ENCODE peak calls at places on chromosomes 11 and 22, in seven cellular contexts. One of them, this sample, is unnamed.

GRCh38 chr22:20422965-20423635 is 14.5 kb downstream of the SCARF2 start:
- DNase-seq in activated naive CD4-positive, alpha-beta T cell: no peak
- DNase-seq in hypothalamus: peak; percentile 60
- DNase-seq in stimulated activated CD8-positive, alpha-beta memory T cell treated with anti-CD3 and anti-CD28 coated beads, Interleukin-15, amount 100 ng/mL, for 1 hour: no peak
- DNase-seq in ACHN: no peak
- DNase-seq in head of caudate nucleus: peak; percentile 92
- DNase-seq in activated naive CD8-positive, alpha-beta T cell treated with anti-CD3 and anti-CD28 coated beads, Interleukin-2, amount 50 U/mL, for 24 hours: no peak
- DNase-seq in this sample: no peak

GRCh38 chr11:9527481-9528140 is 45.9 kb upstream of the WEE1 start:
- DNase-seq in activated naive CD4-positive, alpha-beta T cell: no peak
- DNase-seq in hypothalamus: no peak
- DNase-seq in stimulated activated CD8-positive, alpha-beta memory T cell treated with anti-CD3 and anti-CD28 coated beads, Interleukin-15, amount 100 ng/mL, for 1 hour: no peak
- DNase-seq in ACHN: no peak
- DNase-seq in head of caudate nucleus: no peak
- DNase-seq in activated naive CD8-positive, alpha-beta T cell treated with anti-CD3 and anti-CD28 coated beads, Interleukin-2, amount 50 U/mL, for 24 hours: no peak
- DNase-seq in this sample: no peak

GRCh38 chr11:9821008-9821752 is 157.3 kb downstream of the SWAP70 start:
- DNase-seq in activated naive CD4-positive, alpha-beta T cell: no peak
- DNase-seq in hypothalamus: no peak
- DNase-seq in stimulated activated CD8-positive, alpha-beta memory T cell treated with anti-CD3 and anti-CD28 coated beads, Interleukin-15, amount 100 ng/mL, for 1 hour: no peak
- DNase-seq in ACHN: no peak
- DNase-seq in head of caudate nucleus: no peak
- DNase-seq in activated naive CD8-positive, alpha-beta T cell treated with anti-CD3 and anti-CD28 coated beads, Interleukin-2, amount 50 U/mL, for 24 hours: no peak
- DNase-seq in this sample: no peak

GRCh38 chr22:46846154-46846831 is 83.8 kb downstream of the TBC1D22A start:
- DNase-seq in activated naive CD4-positive, alpha-beta T cell: no peak
- DNase-seq in hypothalamus: no peak
- DNase-seq in stimulated activated CD8-positive, alpha-beta memory T cell treated with anti-CD3 and anti-CD28 coated beads, Interleukin-15, amount 100 ng/mL, for 1 hour: no peak
- DNase-seq in ACHN: no peak
- DNase-seq in head of caudate nucleus: no peak
- DNase-seq in activated naive CD8-positive, alpha-beta T cell treated with anti-CD3 and anti-CD28 coated beads, Interleukin-2, amount 50 U/mL, for 24 hours: peak; percentile 12
- DNase-seq in this sample: no peak

GRCh38 chr11:16154715-16155396 is 201.5 kb downstream of the SOX6 start:
- DNase-seq in activated naive CD4-positive, alpha-beta T cell: no peak
- DNase-seq in hypothalamus: no peak
- DNase-seq in stimulated activated CD8-positive, alpha-beta memory T cell treated with anti-CD3 and anti-CD28 coated beads, Interleukin-15, amount 100 ng/mL, for 1 hour: no peak
- DNase-seq in ACHN: peak; percentile 61
- DNase-seq in head of caudate nucleus: no peak
- DNase-seq in activated naive CD8-positive, alpha-beta T cell treated with anti-CD3 and anti-CD28 coated beads, Interleukin-2, amount 50 U/mL, for 24 hours: no peak
- DNase-seq in this sample: peak; percentile 7

GRCh38 chr11:74278721-74279148 is 32.7 kb downstream of the P4HA3 start:
- DNase-seq in activated naive CD4-positive, alpha-beta T cell: no peak
- DNase-seq in hypothalamus: no peak
- DNase-seq in stimulated activated CD8-positive, alpha-beta memory T cell treated with anti-CD3 and anti-CD28 coated beads, Interleukin-15, amount 100 ng/mL, for 1 hour: no peak
- DNase-seq in ACHN: peak; percentile 62
- DNase-seq in head of caudate nucleus: no peak
- DNase-seq in activated naive CD8-positive, alpha-beta T cell treated with anti-CD3 and anti-CD28 coated beads, Interleukin-2, amount 50 U/mL, for 24 hours: no peak
- DNase-seq in this sample: no peak

GRCh38 chr22:31248138-31248745 is 36.1 kb downstream of the LIMK2 start:
- DNase-seq in activated naive CD4-positive, alpha-beta T cell: peak; percentile 53
- DNase-seq in hypothalamus: peak; percentile 41
- DNase-seq in stimulated activated CD8-positive, alpha-beta memory T cell treated with anti-CD3 and anti-CD28 coated beads, Interleukin-15, amount 100 ng/mL, for 1 hour: peak; percentile 37
- DNase-seq in ACHN: peak; percentile 84
- DNase-seq in head of caudate nucleus: peak; percentile 80
- DNase-seq in activated naive CD8-positive, alpha-beta T cell treated with anti-CD3 and anti-CD28 coated beads, Interleukin-2, amount 50 U/mL, for 24 hours: peak; percentile 42
- DNase-seq in this sample: no peak

GRCh38 chr11:121237686-121238658 is 54.6 kb upstream of the SC5D start:
- DNase-seq in activated naive CD4-positive, alpha-beta T cell: no peak
- DNase-seq in hypothalamus: no peak
- DNase-seq in stimulated activated CD8-positive, alpha-beta memory T cell treated with anti-CD3 and anti-CD28 coated beads, Interleukin-15, amount 100 ng/mL, for 1 hour: no peak
- DNase-seq in ACHN: no peak
- DNase-seq in head of caudate nucleus: no peak
- DNase-seq in activated naive CD8-positive, alpha-beta T cell treated with anti-CD3 and anti-CD28 coated beads, Interleukin-2, amount 50 U/mL, for 24 hours: no peak
- DNase-seq in this sample: no peak

GRCh38 chr22:49345896-49346295 is 481.8 kb downstream of the BRD1 start:
- DNase-seq in activated naive CD4-positive, alpha-beta T cell: no peak
- DNase-seq in hypothalamus: no peak
- DNase-seq in stimulated activated CD8-positive, alpha-beta memory T cell treated with anti-CD3 and anti-CD28 coated beads, Interleukin-15, amount 100 ng/mL, for 1 hour: no peak
- DNase-seq in ACHN: no peak
- DNase-seq in head of caudate nucleus: no peak
- DNase-seq in activated naive CD8-positive, alpha-beta T cell treated with anti-CD3 and anti-CD28 coated beads, Interleukin-2, amount 50 U/mL, for 24 hours: no peak
- DNase-seq in this sample: no peak

GRCh38 chr11:128266893-128267292 is 320.5 kb downstream of the ETS1 start:
- DNase-seq in activated naive CD4-positive, alpha-beta T cell: no peak
- DNase-seq in hypothalamus: no peak
- DNase-seq in stimulated activated CD8-positive, alpha-beta memory T cell treated with anti-CD3 and anti-CD28 coated beads, Interleukin-15, amount 100 ng/mL, for 1 hour: no peak
- DNase-seq in ACHN: no peak
- DNase-seq in head of caudate nucleus: no peak
- DNase-seq in activated naive CD8-positive, alpha-beta T cell treated with anti-CD3 and anti-CD28 coated beads, Interleukin-2, amount 50 U/mL, for 24 hours: no peak
- DNase-seq in this sample: no peak

GRCh38 chr11:67506426-67507032 is 1.4 kb upstream of the PITPNM1 start:
- DNase-seq in activated naive CD4-positive, alpha-beta T cell: no peak
- DNase-seq in hypothalamus: no peak
- DNase-seq in stimulated activated CD8-positive, alpha-beta memory T cell treated with anti-CD3 and anti-CD28 coated beads, Interleukin-15, amount 100 ng/mL, for 1 hour: no peak
- DNase-seq in ACHN: no peak
- DNase-seq in head of caudate nucleus: no peak
- DNase-seq in activated naive CD8-positive, alpha-beta T cell treated with anti-CD3 and anti-CD28 coated beads, Interleukin-2, amount 50 U/mL, for 24 hours: no peak
- DNase-seq in this sample: no peak

GRCh38 chr11:43358670-43359431 is at the start of gene TTC17:
- DNase-seq in activated naive CD4-positive, alpha-beta T cell: peak; percentile 86
- DNase-seq in hypothalamus: peak; percentile 88
- DNase-seq in stimulated activated CD8-positive, alpha-beta memory T cell treated with anti-CD3 and anti-CD28 coated beads, Interleukin-15, amount 100 ng/mL, for 1 hour: peak; percentile 85
- DNase-seq in ACHN: peak; percentile 91
- DNase-seq in head of caudate nucleus: peak; percentile 96
- DNase-seq in activated naive CD8-positive, alpha-beta T cell treated with anti-CD3 and anti-CD28 coated beads, Interleukin-2, amount 50 U/mL, for 24 hours: peak; percentile 94
- DNase-seq in this sample: peak; percentile 69

GRCh38 chr11:2549491-2549875 is 104.7 kb downstream of the KCNQ1 start:
- DNase-seq in activated naive CD4-positive, alpha-beta T cell: no peak
- DNase-seq in hypothalamus: no peak
- DNase-seq in stimulated activated CD8-positive, alpha-beta memory T cell treated with anti-CD3 and anti-CD28 coated beads, Interleukin-15, amount 100 ng/mL, for 1 hour: no peak
- DNase-seq in ACHN: no peak
- DNase-seq in head of caudate nucleus: no peak
- DNase-seq in activated naive CD8-positive, alpha-beta T cell treated with anti-CD3 and anti-CD28 coated beads, Interleukin-2, amount 50 U/mL, for 24 hours: no peak
- DNase-seq in this sample: no peak

GRCh38 chr11:11672764-11673163 is 51.0 kb upstream of the GALNT18 start:
- DNase-seq in activated naive CD4-positive, alpha-beta T cell: no peak
- DNase-seq in hypothalamus: no peak
- DNase-seq in stimulated activated CD8-positive, alpha-beta memory T cell treated with anti-CD3 and anti-CD28 coated beads, Interleukin-15, amount 100 ng/mL, for 1 hour: no peak
- DNase-seq in ACHN: no peak
- DNase-seq in head of caudate nucleus: peak; percentile 77
- DNase-seq in activated naive CD8-positive, alpha-beta T cell treated with anti-CD3 and anti-CD28 coated beads, Interleukin-2, amount 50 U/mL, for 24 hours: no peak
- DNase-seq in this sample: no peak

GRCh38 chr11:130434521-130435223 is 6.3 kb upstream of the ADAMTS8 start:
- DNase-seq in activated naive CD4-positive, alpha-beta T cell: peak; percentile 12
- DNase-seq in hypothalamus: peak; percentile 52
- DNase-seq in stimulated activated CD8-positive, alpha-beta memory T cell treated with anti-CD3 and anti-CD28 coated beads, Interleukin-15, amount 100 ng/mL, for 1 hour: peak; percentile 37
- DNase-seq in ACHN: peak; percentile 73
- DNase-seq in head of caudate nucleus: peak; percentile 86
- DNase-seq in activated naive CD8-positive, alpha-beta T cell treated with anti-CD3 and anti-CD28 coated beads, Interleukin-2, amount 50 U/mL, for 24 hours: peak; percentile 64
- DNase-seq in this sample: no peak

GRCh38 chr11:130435671-130436070 is 7.3 kb upstream of the ADAMTS8 start:
- DNase-seq in activated naive CD4-positive, alpha-beta T cell: no peak
- DNase-seq in hypothalamus: no peak
- DNase-seq in stimulated activated CD8-positive, alpha-beta memory T cell treated with anti-CD3 and anti-CD28 coated beads, Interleukin-15, amount 100 ng/mL, for 1 hour: no peak
- DNase-seq in ACHN: no peak
- DNase-seq in head of caudate nucleus: no peak
- DNase-seq in activated naive CD8-positive, alpha-beta T cell treated with anti-CD3 and anti-CD28 coated beads, Interleukin-2, amount 50 U/mL, for 24 hours: no peak
- DNase-seq in this sample: no peak

GRCh38 chr22:22094921-22095320 is 112.3 kb upstream of the TOP3B start:
- DNase-seq in activated naive CD4-positive, alpha-beta T cell: no peak
- DNase-seq in hypothalamus: no peak
- DNase-seq in stimulated activated CD8-positive, alpha-beta memory T cell treated with anti-CD3 and anti-CD28 coated beads, Interleukin-15, amount 100 ng/mL, for 1 hour: no peak
- DNase-seq in ACHN: no peak
- DNase-seq in head of caudate nucleus: no peak
- DNase-seq in activated naive CD8-positive, alpha-beta T cell treated with anti-CD3 and anti-CD28 coated beads, Interleukin-2, amount 50 U/mL, for 24 hours: no peak
- DNase-seq in this sample: no peak

GRCh38 chr22:36379593-36380361 is 8.0 kb downstream of the MYH9 start:
- DNase-seq in activated naive CD4-positive, alpha-beta T cell: peak; percentile 38
- DNase-seq in hypothalamus: no peak
- DNase-seq in stimulated activated CD8-positive, alpha-beta memory T cell treated with anti-CD3 and anti-CD28 coated beads, Interleukin-15, amount 100 ng/mL, for 1 hour: no peak
- DNase-seq in ACHN: peak; percentile 10
- DNase-seq in head of caudate nucleus: no peak
- DNase-seq in activated naive CD8-positive, alpha-beta T cell treated with anti-CD3 and anti-CD28 coated beads, Interleukin-2, amount 50 U/mL, for 24 hours: peak; percentile 40
- DNase-seq in this sample: no peak

GRCh38 chr11:73170140-73170539 is 28.0 kb upstream of the FCHSD2 start:
- DNase-seq in activated naive CD4-positive, alpha-beta T cell: no peak
- DNase-seq in hypothalamus: no peak
- DNase-seq in stimulated activated CD8-positive, alpha-beta memory T cell treated with anti-CD3 and anti-CD28 coated beads, Interleukin-15, amount 100 ng/mL, for 1 hour: no peak
- DNase-seq in ACHN: no peak
- DNase-seq in head of caudate nucleus: no peak
- DNase-seq in activated naive CD8-positive, alpha-beta T cell treated with anti-CD3 and anti-CD28 coated beads, Interleukin-2, amount 50 U/mL, for 24 hours: no peak
- DNase-seq in this sample: no peak

GRCh38 chr22:36327922-36328551 is 59.7 kb downstream of the MYH9 start:
- DNase-seq in activated naive CD4-positive, alpha-beta T cell: no peak
- DNase-seq in hypothalamus: no peak
- DNase-seq in stimulated activated CD8-positive, alpha-beta memory T cell treated with anti-CD3 and anti-CD28 coated beads, Interleukin-15, amount 100 ng/mL, for 1 hour: no peak
- DNase-seq in ACHN: no peak
- DNase-seq in head of caudate nucleus: no peak
- DNase-seq in activated naive CD8-positive, alpha-beta T cell treated with anti-CD3 and anti-CD28 coated beads, Interleukin-2, amount 50 U/mL, for 24 hours: no peak
- DNase-seq in this sample: no peak

GRCh38 chr22:39992088-39992826 is 2.5 kb upstream of the FAM83F start:
- DNase-seq in activated naive CD4-positive, alpha-beta T cell: no peak
- DNase-seq in hypothalamus: no peak
- DNase-seq in stimulated activated CD8-positive, alpha-beta memory T cell treated with anti-CD3 and anti-CD28 coated beads, Interleukin-15, amount 100 ng/mL, for 1 hour: no peak
- DNase-seq in ACHN: no peak
- DNase-seq in head of caudate nucleus: no peak
- DNase-seq in activated naive CD8-positive, alpha-beta T cell treated with anti-CD3 and anti-CD28 coated beads, Interleukin-2, amount 50 U/mL, for 24 hours: no peak
- DNase-seq in this sample: no peak

GRCh38 chr11:74057251-74058151 is 48.6 kb upstream of the UCP3 start:
- DNase-seq in activated naive CD4-positive, alpha-beta T cell: no peak
- DNase-seq in hypothalamus: no peak
- DNase-seq in stimulated activated CD8-positive, alpha-beta memory T cell treated with anti-CD3 and anti-CD28 coated beads, Interleukin-15, amount 100 ng/mL, for 1 hour: no peak
- DNase-seq in ACHN: no peak
- DNase-seq in head of caudate nucleus: no peak
- DNase-seq in activated naive CD8-positive, alpha-beta T cell treated with anti-CD3 and anti-CD28 coated beads, Interleukin-2, amount 50 U/mL, for 24 hours: no peak
- DNase-seq in this sample: no peak

GRCh38 chr11:204587-205109 is 2.6 kb downstream of the BET1L start:
- DNase-seq in activated naive CD4-positive, alpha-beta T cell: no peak
- DNase-seq in hypothalamus: no peak
- DNase-seq in stimulated activated CD8-positive, alpha-beta memory T cell treated with anti-CD3 and anti-CD28 coated beads, Interleukin-15, amount 100 ng/mL, for 1 hour: no peak
- DNase-seq in ACHN: no peak
- DNase-seq in head of caudate nucleus: no peak
- DNase-seq in activated naive CD8-positive, alpha-beta T cell treated with anti-CD3 and anti-CD28 coated beads, Interleukin-2, amount 50 U/mL, for 24 hours: no peak
- DNase-seq in this sample: no peak

GRCh38 chr11:108584973-108585372 is 8.6 kb downstream of the EXPH5 start:
- DNase-seq in activated naive CD4-positive, alpha-beta T cell: no peak
- DNase-seq in hypothalamus: no peak
- DNase-seq in stimulated activated CD8-positive, alpha-beta memory T cell treated with anti-CD3 and anti-CD28 coated beads, Interleukin-15, amount 100 ng/mL, for 1 hour: no peak
- DNase-seq in ACHN: no peak
- DNase-seq in head of caudate nucleus: no peak
- DNase-seq in activated naive CD8-positive, alpha-beta T cell treated with anti-CD3 and anti-CD28 coated beads, Interleukin-2, amount 50 U/mL, for 24 hours: no peak
- DNase-seq in this sample: no peak

GRCh38 chr11:132289590-132290256 is 919.3 kb downstream of the NTM start:
- DNase-seq in activated naive CD4-positive, alpha-beta T cell: no peak
- DNase-seq in hypothalamus: no peak
- DNase-seq in stimulated activated CD8-positive, alpha-beta memory T cell treated with anti-CD3 and anti-CD28 coated beads, Interleukin-15, amount 100 ng/mL, for 1 hour: no peak
- DNase-seq in ACHN: no peak
- DNase-seq in head of caudate nucleus: no peak
- DNase-seq in activated naive CD8-positive, alpha-beta T cell treated with anti-CD3 and anti-CD28 coated beads, Interleukin-2, amount 50 U/mL, for 24 hours: no peak
- DNase-seq in this sample: no peak

GRCh38 chr11:117769530-117769929 is 27.5 kb downstream of the DSCAML1 start:
- DNase-seq in activated naive CD4-positive, alpha-beta T cell: no peak
- DNase-seq in hypothalamus: no peak
- DNase-seq in stimulated activated CD8-positive, alpha-beta memory T cell treated with anti-CD3 and anti-CD28 coated beads, Interleukin-15, amount 100 ng/mL, for 1 hour: no peak
- DNase-seq in ACHN: no peak
- DNase-seq in head of caudate nucleus: no peak
- DNase-seq in activated naive CD8-positive, alpha-beta T cell treated with anti-CD3 and anti-CD28 coated beads, Interleukin-2, amount 50 U/mL, for 24 hours: no peak
- DNase-seq in this sample: no peak

GRCh38 chr11:10504490-10504889 is 36.5 kb downstream of the RNF141 start:
- DNase-seq in activated naive CD4-positive, alpha-beta T cell: no peak
- DNase-seq in hypothalamus: no peak
- DNase-seq in stimulated activated CD8-positive, alpha-beta memory T cell treated with anti-CD3 and anti-CD28 coated beads, Interleukin-15, amount 100 ng/mL, for 1 hour: no peak
- DNase-seq in ACHN: no peak
- DNase-seq in head of caudate nucleus: no peak
- DNase-seq in activated naive CD8-positive, alpha-beta T cell treated with anti-CD3 and anti-CD28 coated beads, Interleukin-2, amount 50 U/mL, for 24 hours: no peak
- DNase-seq in this sample: no peak

GRCh38 chr11:114170226-114170625 is 110.7 kb downstream of the ZBTB16 start:
- DNase-seq in activated naive CD4-positive, alpha-beta T cell: no peak
- DNase-seq in hypothalamus: no peak
- DNase-seq in stimulated activated CD8-positive, alpha-beta memory T cell treated with anti-CD3 and anti-CD28 coated beads, Interleukin-15, amount 100 ng/mL, for 1 hour: no peak
- DNase-seq in ACHN: no peak
- DNase-seq in head of caudate nucleus: no peak
- DNase-seq in activated naive CD8-positive, alpha-beta T cell treated with anti-CD3 and anti-CD28 coated beads, Interleukin-2, amount 50 U/mL, for 24 hours: no peak
- DNase-seq in this sample: no peak

GRCh38 chr11:108286956-108287355 is 64.1 kb downstream of the ATM start:
- DNase-seq in activated naive CD4-positive, alpha-beta T cell: no peak
- DNase-seq in hypothalamus: no peak
- DNase-seq in stimulated activated CD8-positive, alpha-beta memory T cell treated with anti-CD3 and anti-CD28 coated beads, Interleukin-15, amount 100 ng/mL, for 1 hour: no peak
- DNase-seq in ACHN: no peak
- DNase-seq in head of caudate nucleus: no peak
- DNase-seq in activated naive CD8-positive, alpha-beta T cell treated with anti-CD3 and anti-CD28 coated beads, Interleukin-2, amount 50 U/mL, for 24 hours: no peak
- DNase-seq in this sample: no peak

GRCh38 chr11:107018274-107018901 is at the start of gene GUCY1A2:
- DNase-seq in activated naive CD4-positive, alpha-beta T cell: no peak
- DNase-seq in hypothalamus: peak; percentile 46
- DNase-seq in stimulated activated CD8-positive, alpha-beta memory T cell treated with anti-CD3 and anti-CD28 coated beads, Interleukin-15, amount 100 ng/mL, for 1 hour: no peak
- DNase-seq in ACHN: peak; percentile 18
- DNase-seq in head of caudate nucleus: peak; percentile 74
- DNase-seq in activated naive CD8-positive, alpha-beta T cell treated with anti-CD3 and anti-CD28 coated beads, Interleukin-2, amount 50 U/mL, for 24 hours: no peak
- DNase-seq in this sample: no peak

GRCh38 chr22:30607939-30608338 is 965 bp downstream of the TCN2 start:
- DNase-seq in activated naive CD4-positive, alpha-beta T cell: no peak
- DNase-seq in hypothalamus: no peak
- DNase-seq in stimulated activated CD8-positive, alpha-beta memory T cell treated with anti-CD3 and anti-CD28 coated beads, Interleukin-15, amount 100 ng/mL, for 1 hour: no peak
- DNase-seq in ACHN: no peak
- DNase-seq in head of caudate nucleus: no peak
- DNase-seq in activated naive CD8-positive, alpha-beta T cell treated with anti-CD3 and anti-CD28 coated beads, Interleukin-2, amount 50 U/mL, for 24 hours: no peak
- DNase-seq in this sample: no peak

GRCh38 chr11:27571151-27571840 is 64.7 kb upstream of the LIN7C start:
- DNase-seq in activated naive CD4-positive, alpha-beta T cell: no peak
- DNase-seq in hypothalamus: no peak
- DNase-seq in stimulated activated CD8-positive, alpha-beta memory T cell treated with anti-CD3 and anti-CD28 coated beads, Interleukin-15, amount 100 ng/mL, for 1 hour: no peak
- DNase-seq in ACHN: no peak
- DNase-seq in head of caudate nucleus: no peak
- DNase-seq in activated naive CD8-positive, alpha-beta T cell treated with anti-CD3 and anti-CD28 coated beads, Interleukin-2, amount 50 U/mL, for 24 hours: no peak
- DNase-seq in this sample: no peak

GRCh38 chr11:8707541-8708270 is 25.1 kb downstream of the RPL27A start:
- DNase-seq in activated naive CD4-positive, alpha-beta T cell: no peak
- DNase-seq in hypothalamus: no peak
- DNase-seq in stimulated activated CD8-positive, alpha-beta memory T cell treated with anti-CD3 and anti-CD28 coated beads, Interleukin-15, amount 100 ng/mL, for 1 hour: no peak
- DNase-seq in ACHN: no peak
- DNase-seq in head of caudate nucleus: peak; percentile 47
- DNase-seq in activated naive CD8-positive, alpha-beta T cell treated with anti-CD3 and anti-CD28 coated beads, Interleukin-2, amount 50 U/mL, for 24 hours: no peak
- DNase-seq in this sample: no peak

GRCh38 chr11:61281581-61282250 is 13.4 kb downstream of the VWCE start:
- DNase-seq in activated naive CD4-positive, alpha-beta T cell: no peak
- DNase-seq in hypothalamus: no peak
- DNase-seq in stimulated activated CD8-positive, alpha-beta memory T cell treated with anti-CD3 and anti-CD28 coated beads, Interleukin-15, amount 100 ng/mL, for 1 hour: no peak
- DNase-seq in ACHN: no peak
- DNase-seq in head of caudate nucleus: peak; percentile 17
- DNase-seq in activated naive CD8-positive, alpha-beta T cell treated with anti-CD3 and anti-CD28 coated beads, Interleukin-2, amount 50 U/mL, for 24 hours: peak; percentile 60
- DNase-seq in this sample: peak; percentile 78

GRCh38 chr11:73029408-73029807 is 112.7 kb downstream of the FCHSD2 start:
- DNase-seq in activated naive CD4-positive, alpha-beta T cell: no peak
- DNase-seq in hypothalamus: no peak
- DNase-seq in stimulated activated CD8-positive, alpha-beta memory T cell treated with anti-CD3 and anti-CD28 coated beads, Interleukin-15, amount 100 ng/mL, for 1 hour: no peak
- DNase-seq in ACHN: no peak
- DNase-seq in head of caudate nucleus: no peak
- DNase-seq in activated naive CD8-positive, alpha-beta T cell treated with anti-CD3 and anti-CD28 coated beads, Interleukin-2, amount 50 U/mL, for 24 hours: no peak
- DNase-seq in this sample: no peak

This sample was measured in 8988T.